ENCODE peak calls at places on chromosomes 13 and 19, in four cellular contexts. One of them, this sample, is unnamed.

GRCh38 chr19:58474291-58474996 is 1.7 kb upstream of the ZNF446 start:
- DNase-seq in K562: no peak
- DNase-seq in GM12891: no peak
- DNase-seq in GM12878: no peak
- DNase-seq in this sample: no peak

GRCh38 chr19:16118489-16119033 is 6.9 kb downstream of the RAB8A start:
- DNase-seq in GM12878: peak
- DNase-seq in K562: no peak
- DNase-seq in GM12891: peak
- DNase-seq in this sample: peak

GRCh38 chr13:74683411-74683810 is 549.2 kb upstream of the KLF12 start:
- DNase-seq in GM12891: no peak
- DNase-seq in K562: no peak
- DNase-seq in GM12878: no peak
- DNase-seq in this sample: no peak

GRCh38 chr13:27043013-27043412 is 128.6 kb downstream of the USP12 start:
- DNase-seq in GM12878: no peak
- DNase-seq in K562: no peak
- DNase-seq in GM12891: no peak
- DNase-seq in this sample: no peak

GRCh38 chr19:29844891-29845575 is 33.2 kb downstream of the CCNE1 start:
- DNase-seq in GM12891: peak
- DNase-seq in GM12878: peak
- DNase-seq in K562: no peak
- DNase-seq in this sample: peak

GRCh38 chr19:611506-611869 is 21.8 kb downstream of the HCN2 start:
- DNase-seq in GM12878: no peak
- DNase-seq in GM12891: no peak
- DNase-seq in K562: no peak
- DNase-seq in this sample: no peak

GRCh38 chr13:87893982-87894527 is 222.9 kb downstream of the SLITRK5 start:
- DNase-seq in K562: no peak
- DNase-seq in GM12891: no peak
- DNase-seq in GM12878: no peak
- DNase-seq in this sample: peak

GRCh38 chr13:43522788-43523187 is 264.0 kb downstream of the ENOX1 start:
- DNase-seq in K562: no peak
- DNase-seq in GM12891: no peak
- DNase-seq in GM12878: no peak
- DNase-seq in this sample: no peak

GRCh38 chr19:23436318-23436717 is 41.0 kb upstream of the ZNF91 start:
- DNase-seq in K562: peak
- DNase-seq in GM12891: no peak
- DNase-seq in GM12878: no peak
- DNase-seq in this sample: no peak

GRCh38 chr13:58134525-58134924 is 503.0 kb downstream of the PCDH17 start:
- DNase-seq in GM12891: no peak
- DNase-seq in K562: no peak
- DNase-seq in GM12878: no peak
- DNase-seq in this sample: no peak

GRCh38 chr19:4310247-4311121 is 6.1 kb downstream of the FSD1 start:
- DNase-seq in GM12891: no peak
- DNase-seq in GM12878: no peak
- DNase-seq in K562: peak
- DNase-seq in this sample: no peak

GRCh38 chr13:67043901-67044300 is 186.2 kb downstream of the PCDH9 start:
- DNase-seq in K562: no peak
- DNase-seq in GM12878: no peak
- DNase-seq in GM12891: no peak
- DNase-seq in this sample: no peak

GRCh38 chr19:1153891-1154730 is 20.0 kb downstream of the SBNO2 start:
- DNase-seq in K562: no peak
- DNase-seq in GM12878: no peak
- DNase-seq in GM12891: no peak
- DNase-seq in this sample: no peak

GRCh38 chr19:6551607-6552450 is 21.0 kb downstream of the TNFSF9 start:
- DNase-seq in K562: peak
- DNase-seq in GM12891: peak
- DNase-seq in GM12878: no peak
- DNase-seq in this sample: no peak

GRCh38 chr19:1253514-1254080 is 5.2 kb downstream of the MIDN start:
- DNase-seq in GM12891: no peak
- DNase-seq in GM12878: no peak
- DNase-seq in K562: no peak
- DNase-seq in this sample: no peak

GRCh38 chr13:38366954-38367645 is 17.4 kb downstream of the UFM1 start:
- DNase-seq in GM12891: no peak
- DNase-seq in GM12878: no peak
- DNase-seq in K562: no peak
- DNase-seq in this sample: no peak

GRCh38 chr19:48752511-48753365 is at the start of gene FUT1:
- DNase-seq in GM12891: no peak
- DNase-seq in GM12878: no peak
- DNase-seq in K562: peak
- DNase-seq in this sample: no peak

GRCh38 chr19:56309511-56310185 is 5.0 kb downstream of the ZSCAN5A start:
- DNase-seq in GM12891: peak
- DNase-seq in K562: peak
- DNase-seq in GM12878: no peak
- DNase-seq in this sample: peak

GRCh38 chr13:23740002-23740401 is 149.2 kb downstream of the MIPEP start:
- DNase-seq in K562: no peak
- DNase-seq in GM12878: no peak
- DNase-seq in GM12891: no peak
- DNase-seq in this sample: no peak

GRCh38 chr13:26202365-26202972 is 19.6 kb downstream of the RNF6 start:
- DNase-seq in K562: no peak
- DNase-seq in GM12891: no peak
- DNase-seq in GM12878: no peak
- DNase-seq in this sample: no peak

GRCh38 chr19:11580665-11581418 is 3.4 kb upstream of the ACP5 start:
- DNase-seq in K562: no peak
- DNase-seq in GM12891: no peak
- DNase-seq in GM12878: no peak
- DNase-seq in this sample: no peak

GRCh38 chr19:14248578-14249011 is 42.6 kb upstream of the ADGRL1 start:
- DNase-seq in GM12878: no peak
- DNase-seq in GM12891: no peak
- DNase-seq in K562: peak
- DNase-seq in this sample: no peak

GRCh38 chr13:74449811-74450524 is 315.8 kb upstream of the KLF12 start:
- DNase-seq in K562: no peak
- DNase-seq in GM12891: no peak
- DNase-seq in GM12878: no peak
- DNase-seq in this sample: no peak

GRCh38 chr19:13095934-13096890 is 6.4 kb downstream of the LYL1 start:
- DNase-seq in K562: peak
- DNase-seq in GM12891: no peak
- DNase-seq in GM12878: no peak
- DNase-seq in this sample: no peak

GRCh38 chr19:29694166-29694565 is 20.9 kb downstream of the C19orf12 start:
- DNase-seq in K562: no peak
- DNase-seq in GM12878: no peak
- DNase-seq in GM12891: no peak
- DNase-seq in this sample: no peak

GRCh38 chr19:4066176-4066606 is 508 bp downstream of the ZBTB7A start:
- DNase-seq in GM12891: no peak
- DNase-seq in GM12878: no peak
- DNase-seq in K562: no peak
- DNase-seq in this sample: no peak

GRCh38 chr19:19269952-19270694 is 3.0 kb downstream of the TM6SF2 start:
- DNase-seq in GM12878: no peak
- DNase-seq in GM12891: peak
- DNase-seq in K562: peak
- DNase-seq in this sample: no peak

GRCh38 chr13:21322304-21322965 is 136.7 kb downstream of the ZDHHC20 start:
- DNase-seq in GM12878: no peak
- DNase-seq in K562: no peak
- DNase-seq in GM12891: no peak
- DNase-seq in this sample: no peak

GRCh38 chr13:25466880-25467279 is 95.1 kb downstream of the ATP8A2 start:
- DNase-seq in GM12891: no peak
- DNase-seq in GM12878: no peak
- DNase-seq in K562: no peak
- DNase-seq in this sample: no peak

GRCh38 chr19:12793290-12794195 is 2.3 kb downstream of the JUNB start:
- DNase-seq in GM12891: peak
- DNase-seq in K562: peak
- DNase-seq in GM12878: peak
- DNase-seq in this sample: peak

GRCh38 chr19:47176071-47176626 is 45.5 kb downstream of the SAE1 start:
- DNase-seq in GM12878: no peak
- DNase-seq in K562: no peak
- DNase-seq in GM12891: no peak
- DNase-seq in this sample: no peak

GRCh38 chr13:110103479-110103878 is 203.5 kb downstream of the COL4A1 start:
- DNase-seq in K562: no peak
- DNase-seq in GM12878: no peak
- DNase-seq in GM12891: no peak
- DNase-seq in this sample: no peak

GRCh38 chr13:50119593-50119992 is 104.3 kb downstream of the KCNRG start:
- DNase-seq in K562: no peak
- DNase-seq in GM12891: no peak
- DNase-seq in GM12878: no peak
- DNase-seq in this sample: no peak

GRCh38 chr13:39623466-39623865 is 20.5 kb upstream of the LHFPL6 start:
- DNase-seq in K562: no peak
- DNase-seq in GM12891: no peak
- DNase-seq in GM12878: no peak
- DNase-seq in this sample: no peak

GRCh38 chr19:33727331-33728028 is 69.2 kb upstream of the KCTD15 start:
- DNase-seq in GM12891: no peak
- DNase-seq in GM12878: no peak
- DNase-seq in K562: no peak
- DNase-seq in this sample: no peak

GRCh38 chr13:109226631-109227030 is 559.8 kb downstream of the IRS2 start:
- DNase-seq in K562: no peak
- DNase-seq in GM12878: no peak
- DNase-seq in GM12891: no peak
- DNase-seq in this sample: no peak

GRCh38 chr13:41700790-41701310 is 243.5 kb downstream of the RGCC start:
- DNase-seq in GM12891: no peak
- DNase-seq in GM12878: no peak
- DNase-seq in K562: no peak
- DNase-seq in this sample: no peak

GRCh38 chr19:40921005-40921897 is 39.2 kb upstream of the CYP2A7 start:
- DNase-seq in GM12891: no peak
- DNase-seq in K562: no peak
- DNase-seq in GM12878: no peak
- DNase-seq in this sample: no peak

GRCh38 chr13:112688560-112689497 is 1.0 kb upstream of the ATP11A start:
- DNase-seq in GM12891: no peak
- DNase-seq in GM12878: no peak
- DNase-seq in K562: no peak
- DNase-seq in this sample: peak

DNA sequence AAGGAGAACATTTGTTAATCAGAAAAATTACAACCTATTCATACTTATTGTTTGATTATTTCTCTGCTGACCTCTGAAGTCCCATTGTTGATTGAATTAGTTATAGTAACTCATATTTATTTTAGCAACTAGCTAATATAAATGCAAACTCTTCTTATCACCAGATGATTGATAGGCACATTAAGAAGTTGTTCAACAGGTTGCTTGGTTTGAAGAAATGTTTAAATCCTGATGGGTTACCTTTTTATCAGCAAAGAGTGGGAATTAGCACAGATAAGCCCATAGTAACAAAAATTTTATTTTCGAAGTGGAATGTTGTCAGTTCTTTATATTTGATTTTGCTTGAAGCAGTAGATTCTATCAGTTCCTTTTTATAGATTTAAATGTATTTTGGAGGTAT is 44.4 kb downstream of the KLF5 start:
- DNase-seq in GM12878: no peak
- DNase-seq in K562: no peak
- DNase-seq in GM12891: no peak
- DNase-seq in this sample: no peak
- TF ChIP-seq SPI1 in GM12878: no peak
- TF ChIP-seq SPI1 in K562: no peak
- TF ChIP-seq SPI1 in GM12891: no peak
- TF ChIP-seq SPI1 in this sample: no peak

GRCh38 chr19:38635483-38636399 is 11.7 kb upstream of the ACTN4 start:
- DNase-seq in GM12878: no peak
- DNase-seq in GM12891: no peak
- DNase-seq in K562: no peak
- DNase-seq in this sample: no peak
- TF ChIP-seq SPI1 in GM12878: no peak
- TF ChIP-seq SPI1 in GM12891: no peak
- TF ChIP-seq SPI1 in K562: no peak
- TF ChIP-seq SPI1 in this sample: no peak

GRCh38 chr19:2345076-2345475 is 15.0 kb upstream of the TMPRSS9 start:
- DNase-seq in K562: no peak
- DNase-seq in GM12891: no peak
- DNase-seq in GM12878: no peak
- DNase-seq in this sample: no peak
- TF ChIP-seq SPI1 in K562: no peak
- TF ChIP-seq SPI1 in GM12891: no peak
- TF ChIP-seq SPI1 in GM12878: no peak
- TF ChIP-seq SPI1 in this sample: no peak

GRCh38 chr13:113959198-113959597 is 14.7 kb downstream of the C13orf46 start:
- DNase-seq in GM12891: no peak
- DNase-seq in K562: peak
- DNase-seq in GM12878: no peak
- DNase-seq in this sample: no peak
- TF ChIP-seq SPI1 in GM12891: no peak
- TF ChIP-seq SPI1 in K562: no peak
- TF ChIP-seq SPI1 in GM12878: no peak
- TF ChIP-seq SPI1 in this sample: no peak

DNA sequence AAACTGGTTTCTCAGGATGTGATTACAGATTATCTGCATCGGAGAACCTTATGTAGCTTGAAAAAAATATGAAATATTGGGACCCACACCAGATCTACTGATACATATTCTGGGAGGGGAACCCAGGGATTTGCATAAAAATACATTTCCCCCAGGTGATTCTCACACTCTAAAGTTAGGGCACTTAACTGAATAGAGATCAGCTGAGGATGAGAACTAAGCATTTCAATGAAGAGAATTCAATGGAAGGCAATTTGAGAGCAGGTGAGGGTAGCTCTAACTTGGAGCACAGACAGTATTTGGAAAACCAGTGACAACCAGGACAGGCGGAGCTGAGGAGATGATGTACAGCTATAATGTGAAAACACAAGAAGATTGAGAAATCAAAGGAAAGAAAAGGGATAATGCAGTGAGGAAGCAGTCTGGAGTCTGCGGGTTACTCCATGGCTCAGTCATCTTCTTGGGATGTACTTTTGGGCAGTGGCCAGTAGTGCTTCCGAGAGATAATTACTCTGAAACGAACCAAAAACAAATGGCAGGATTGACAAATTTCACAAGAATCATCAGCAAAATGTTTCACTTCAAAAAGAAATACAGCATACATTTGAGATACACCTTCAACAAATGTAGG is 6.1 kb upstream of the OXGR1 start:
- DNase-seq in K562: no peak
- DNase-seq in GM12891: no peak
- DNase-seq in GM12878: no peak
- DNase-seq in this sample: no peak
- TF ChIP-seq SPI1 in K562: no peak
- TF ChIP-seq SPI1 in GM12891: no peak
- TF ChIP-seq SPI1 in GM12878: no peak
- TF ChIP-seq SPI1 in this sample: no peak

This sample was measured in HL-60.